ENCODE peak calls at places on chromosome 13, in four cellular contexts. C, T, G and F are unnamed samples. For H3K4me1, the result is how much of the 10 kb centered on the place peaks cover.

GRCh38 chr13:80131204-80131603 is 209.7 kb downstream of the SPRY2 start:
- DNase-seq in C (peak), T (peak), G (peak), F (no peak)

GRCh38 chr13:112803422-112803821 is 113.6 kb downstream of the ATP11A start:
- DNase-seq in C (no peak), T (peak), G (no peak), F (no peak)

GRCh38 chr13:33285420-33286124 is at the start of gene STARD13:
- DNase-seq in C (peak), T (peak), G (peak), F (peak)

GRCh38 chr13:74068471-74068870 is 65.7 kb downstream of the KLF12 start:
- DNase-seq in C (no peak), T (no peak), G (no peak), F (no peak)

GRCh38 chr13:50594276-50594970 is 249.1 kb downstream of the DLEU7 start:
- DNase-seq in C (no peak), T (no peak), G (no peak), F (no peak)

GRCh38 chr13:100235311-100235901 is 146.5 kb downstream of the PCCA start:
- DNase-seq in C (no peak), T (no peak), G (no peak), F (peak)

GRCh38 chr13:32911506-32911905 is 104.7 kb upstream of the KL start:
- DNase-seq in C (no peak), T (peak), G (peak), F (peak)

GRCh38 chr13:24827799-24828198 is 63.8 kb downstream of the RNF17 start:
- DNase-seq in C (no peak), T (no peak), G (no peak), F (no peak)

GRCh38 chr13:94412870-94413269 is 66.6 kb downstream of the DCT start:
- DNase-seq in C (no peak), T (no peak), G (no peak), F (no peak)

GRCh38 chr13:28751210-28751935 is 32.6 kb upstream of the SLC46A3 start:
- DNase-seq in C (no peak), T (no peak), G (no peak), F (no peak)

GRCh38 chr13:43698743-43699142 is 88.0 kb downstream of the ENOX1 start:
- DNase-seq in C (no peak), T (no peak), G (no peak), F (no peak)

GRCh38 chr13:67048084-67048792 is 181.9 kb downstream of the PCDH9 start:
- DNase-seq in C (peak), T (no peak), G (no peak), F (peak)

GRCh38 chr13:80359459-80360297 is 18.8 kb upstream of the SPRY2 start:
- DNase-seq in C (no peak), T (no peak), G (no peak), F (peak)

GRCh38 chr13:37270206-37271001 is 164.9 kb upstream of the CSNK1A1L start:
- DNase-seq in C (no peak), T (no peak), G (no peak), F (peak)

GRCh38 chr13:37595162-37595561 is 3.4 kb downstream of the POSTN start:
- DNase-seq in C (no peak), T (no peak), G (no peak), F (peak)

GRCh38 chr13:66207610-66208009 is 1022.5 kb downstream of the PCDH9 start:
- DNase-seq in C (no peak), T (no peak), G (no peak), F (no peak)

GRCh38 chr13:70390064-70390463 is 281.8 kb upstream of the KLHL1 start:
- DNase-seq in C (no peak), T (no peak), G (no peak), F (no peak)

GRCh38 chr13:50123515-50123861 is 108.2 kb downstream of the KCNRG start:
- DNase-seq in C (no peak), T (no peak), G (no peak), F (no peak)

GRCh38 chr13:19818223-19818842 is 35.6 kb upstream of the PSPC1 start:
- DNase-seq in C (peak), T (peak), G (peak), F (peak)

GRCh38 chr13:105702441-105702840 is 833.0 kb downstream of the EFNB2 start:
- DNase-seq in C (peak), T (no peak), G (no peak), F (peak)

GRCh38 chr13:51950722-51951121 is 60.5 kb downstream of the ATP7B start:
- DNase-seq in C (no peak), T (no peak), G (no peak), F (no peak)

GRCh38 chr13:59970847-59971246 is 192.9 kb downstream of the DIAPH3 start:
- DNase-seq in C (no peak), T (no peak), G (no peak), F (no peak)

GRCh38 chr13:44918323-44919102 is 70.8 kb downstream of the NUFIP1 start:
- DNase-seq in C (peak), T (peak), G (peak), F (peak)

GRCh38 chr13:72290962-72291681 is 424.1 kb upstream of the DACH1 start:
- DNase-seq in C (no peak), T (no peak), G (no peak), F (no peak)

GRCh38 chr13:33235564-33235963 is 50.0 kb downstream of the STARD13 start:
- DNase-seq in C (no peak), T (no peak), G (no peak), F (no peak)

GRCh38 chr13:57438072-57438471 is 193.5 kb upstream of the PCDH17 start:
- DNase-seq in C (no peak), T (no peak), G (no peak), F (no peak)

GRCh38 chr13:95527955-95528354 is 24.6 kb upstream of the CLDN10 start:
- DNase-seq in C (no peak), T (no peak), G (no peak), F (no peak)

GRCh38 chr13:33189470-33189869 is 96.1 kb downstream of the STARD13 start:
- DNase-seq in C (no peak), T (no peak), G (no peak), F (no peak)

GRCh38 chr13:48888613-48889012 is 87.1 kb upstream of the FNDC3A start:
- DNase-seq in C (no peak), T (peak), G (no peak), F (no peak)

GRCh38 chr13:36030670-36031331 is 100.4 kb downstream of the DCLK1 start:
- DNase-seq in C (no peak), T (peak), G (no peak), F (no peak)

GRCh38 chr13:80339578-80339840 is 1.4 kb downstream of the SPRY2 start:
- DNase-seq in C (no peak), T (no peak), G (no peak), F (peak)

GRCh38 chr13:65856464-65856863 is 1373.7 kb downstream of the PCDH9 start:
- DNase-seq in C (no peak), T (no peak), G (no peak), F (peak)

GRCh38 chr13:99050983-99051488 is 73.2 kb upstream of the DOCK9 start:
- DNase-seq in C (no peak), T (no peak), G (no peak), F (peak)

GRCh38 chr13:99053636-99054233 is 75.9 kb upstream of the DOCK9 start:
- DNase-seq in C (no peak), T (no peak), G (no peak), F (no peak)

GRCh38 chr13:99055286-99056073 is 77.6 kb upstream of the DOCK9 start:
- DNase-seq in C (no peak), T (no peak), G (no peak), F (no peak)

GRCh38 chr13:99056381-99057014 is 78.6 kb upstream of the DOCK9 start:
- DNase-seq in C (no peak), T (no peak), G (no peak), F (no peak)

GRCh38 chr13:99051768-99052455 is 74.0 kb upstream of the DOCK9 start:
- DNase-seq in C (no peak), T (no peak), G (no peak), F (no peak)
- H3K27ac ChIP-seq in C (no peak), T (no peak), G (no peak), F (no peak)

DNA sequence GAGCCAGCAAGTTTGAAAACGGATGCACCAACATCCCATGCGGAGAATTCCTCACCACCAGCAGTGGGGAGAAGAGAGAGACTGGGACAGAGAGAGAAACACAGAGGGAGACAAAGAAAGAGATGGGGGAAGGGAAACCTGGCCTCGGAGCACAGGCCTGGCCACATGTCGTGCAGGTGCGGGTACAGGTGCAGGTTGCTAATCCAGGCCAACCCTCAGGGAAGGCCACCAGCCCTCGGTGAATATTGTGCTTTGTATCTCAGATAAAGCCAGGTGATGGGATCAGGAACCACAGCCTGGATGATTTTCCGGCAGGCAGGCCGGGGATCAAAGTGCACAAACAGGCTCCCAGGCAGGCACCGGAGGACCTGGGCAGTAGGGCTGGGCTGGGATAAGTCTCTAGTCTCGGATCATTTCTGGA is 3.8 kb downstream of the GAS6 start:
- DNase-seq in C (peak), T (peak), G (peak), F (no peak)
- H3K4me1 ChIP-seq in C (half or more), T (under half), G (half or more), F (half or more)

GRCh38 chr13:22091222-22091970 is 420.5 kb downstream of the FGF9 start:
- DNase-seq in C (no peak), T (no peak), G (no peak), F (no peak)
- H3K4me3 ChIP-seq in C (no peak), T (no peak), G (no peak), F (no peak)

GRCh38 chr13:111421216-111421615 is 100.8 kb downstream of the TEX29 start:
- DNase-seq in C (no peak), T (no peak), G (no peak), F (no peak)

GRCh38 chr13:111420113-111420876 is 99.9 kb downstream of the TEX29 start:
- DNase-seq in C (no peak), T (no peak), G (no peak), F (no peak)

GRCh38 chr13:111423168-111423785 is 102.8 kb downstream of the TEX29 start:
- DNase-seq in C (no peak), T (no peak), G (no peak), F (no peak)

GRCh38 chr13:111424134-111424533 is 103.7 kb downstream of the TEX29 start:
- DNase-seq in C (no peak), T (no peak), G (no peak), F (no peak)

GRCh38 chr13:111422352-111422751 is 101.9 kb downstream of the TEX29 start:
- DNase-seq in C (no peak), T (no peak), G (no peak), F (no peak)
- H3K27ac ChIP-seq in C (no peak), T (no peak), G (no peak), F (no peak)

GRCh38 chr13:40993987-40994386 is 25.1 kb downstream of the ELF1 start:
- DNase-seq in C (peak), T (no peak), G (no peak), F (peak)
- H3K4me1 ChIP-seq in C (half or more), T (under half), G (under half), F (under half)

GRCh38 chr13:23771966-23772365 is 117.2 kb downstream of the MIPEP start:
- DNase-seq in C (no peak), T (no peak), G (no peak), F (no peak)
- H3K4me3 ChIP-seq in C (no peak), T (no peak), G (no peak), F (no peak)